ENCODE peak calls at places on chromosomes 5 and 9, in eight cellular contexts. One of them, this sample, is unnamed.

GRCh38 chr9:73444821-73445220 is 293.2 kb downstream of the ANXA1 start:
- DNase-seq in upper lobe of left lung: no peak
- DNase-seq in suprapubic skin: no peak
- DNase-seq in prostate gland: no peak
- DNase-seq in HCT116: no peak
- DNase-seq in transverse colon: no peak
- DNase-seq in vagina: no peak
- DNase-seq in sigmoid colon: no peak
- DNase-seq in this sample: no peak

GRCh38 chr5:159133041-159133741 is 33.5 kb upstream of the EBF1 start:
- DNase-seq in vagina: no peak
- DNase-seq in HCT116: peak; percentile 44
- DNase-seq in transverse colon: no peak
- DNase-seq in suprapubic skin: no peak
- DNase-seq in sigmoid colon: no peak
- DNase-seq in upper lobe of left lung: no peak
- DNase-seq in prostate gland: peak; percentile 9
- DNase-seq in this sample: no peak

GRCh38 chr5:112795944-112796678 is 58.4 kb downstream of the APC start:
- DNase-seq in suprapubic skin: no peak
- DNase-seq in upper lobe of left lung: no peak
- DNase-seq in prostate gland: no peak
- DNase-seq in vagina: no peak
- DNase-seq in sigmoid colon: no peak
- DNase-seq in transverse colon: no peak
- DNase-seq in HCT116: no peak
- DNase-seq in this sample: no peak

GRCh38 chr5:127042593-127042992 is 12.2 kb upstream of the MARCHF3 start:
- DNase-seq in prostate gland: no peak
- DNase-seq in suprapubic skin: no peak
- DNase-seq in HCT116: no peak
- DNase-seq in transverse colon: no peak
- DNase-seq in upper lobe of left lung: no peak
- DNase-seq in sigmoid colon: no peak
- DNase-seq in vagina: no peak
- DNase-seq in this sample: no peak

GRCh38 chr5:112742424-112742823 is 4.7 kb downstream of the APC start:
- DNase-seq in prostate gland: no peak
- DNase-seq in suprapubic skin: no peak
- DNase-seq in sigmoid colon: no peak
- DNase-seq in upper lobe of left lung: no peak
- DNase-seq in vagina: no peak
- DNase-seq in transverse colon: no peak
- DNase-seq in HCT116: no peak
- DNase-seq in this sample: no peak

GRCh38 chr9:109507421-109507838 is 9.3 kb upstream of the PTPN3 start:
- DNase-seq in vagina: no peak
- DNase-seq in prostate gland: no peak
- DNase-seq in HCT116: no peak
- DNase-seq in sigmoid colon: no peak
- DNase-seq in upper lobe of left lung: no peak
- DNase-seq in transverse colon: peak; percentile 16
- DNase-seq in suprapubic skin: no peak
- DNase-seq in this sample: no peak

GRCh38 chr5:110477923-110478322 is 248.5 kb downstream of the TMEM232 start:
- DNase-seq in suprapubic skin: no peak
- DNase-seq in transverse colon: no peak
- DNase-seq in sigmoid colon: no peak
- DNase-seq in HCT116: no peak
- DNase-seq in vagina: no peak
- DNase-seq in upper lobe of left lung: no peak
- DNase-seq in prostate gland: no peak
- DNase-seq in this sample: no peak

GRCh38 chr5:107104774-107105050 is 566.0 kb downstream of the EFNA5 start:
- DNase-seq in transverse colon: no peak
- DNase-seq in suprapubic skin: no peak
- DNase-seq in sigmoid colon: no peak
- DNase-seq in vagina: no peak
- DNase-seq in upper lobe of left lung: no peak
- DNase-seq in HCT116: no peak
- DNase-seq in prostate gland: no peak
- DNase-seq in this sample: no peak

GRCh38 chr9:88949961-88950340 is 41.3 kb upstream of the S1PR3 start:
- DNase-seq in HCT116: no peak
- DNase-seq in vagina: no peak
- DNase-seq in transverse colon: no peak
- DNase-seq in sigmoid colon: no peak
- DNase-seq in prostate gland: no peak
- DNase-seq in suprapubic skin: no peak
- DNase-seq in upper lobe of left lung: no peak
- DNase-seq in this sample: no peak

GRCh38 chr9:13446261-13446660 is 166.8 kb upstream of the MPDZ start:
- DNase-seq in transverse colon: no peak
- DNase-seq in prostate gland: no peak
- DNase-seq in vagina: no peak
- DNase-seq in HCT116: no peak
- DNase-seq in sigmoid colon: no peak
- DNase-seq in suprapubic skin: no peak
- DNase-seq in upper lobe of left lung: no peak
- DNase-seq in this sample: no peak

GRCh38 chr9:96391021-96391765 is 7.7 kb upstream of the SLC35D2 start:
- DNase-seq in suprapubic skin: no peak
- DNase-seq in vagina: no peak
- DNase-seq in upper lobe of left lung: no peak
- DNase-seq in sigmoid colon: peak; percentile 60
- DNase-seq in HCT116: no peak
- DNase-seq in transverse colon: peak; percentile 74
- DNase-seq in prostate gland: peak; percentile 29
- DNase-seq in this sample: no peak

GRCh38 chr5:90484540-90484939 is 9.9 kb downstream of the POLR3G start:
- DNase-seq in prostate gland: no peak
- DNase-seq in sigmoid colon: no peak
- DNase-seq in transverse colon: no peak
- DNase-seq in upper lobe of left lung: no peak
- DNase-seq in vagina: no peak
- DNase-seq in suprapubic skin: no peak
- DNase-seq in HCT116: no peak
- DNase-seq in this sample: no peak

GRCh38 chr5:11719888-11720481 is 184.3 kb downstream of the CTNND2 start:
- DNase-seq in HCT116: no peak
- DNase-seq in vagina: no peak
- DNase-seq in transverse colon: peak; percentile 25
- DNase-seq in prostate gland: peak; percentile 64
- DNase-seq in sigmoid colon: no peak
- DNase-seq in upper lobe of left lung: peak; percentile 32
- DNase-seq in suprapubic skin: no peak
- DNase-seq in this sample: peak; percentile 20

GRCh38 chr5:176596689-176597416 is 13.1 kb downstream of the GPRIN1 start:
- DNase-seq in prostate gland: peak; percentile 15
- DNase-seq in sigmoid colon: no peak
- DNase-seq in vagina: no peak
- DNase-seq in transverse colon: peak; percentile 65
- DNase-seq in upper lobe of left lung: peak; percentile 25
- DNase-seq in suprapubic skin: no peak
- DNase-seq in HCT116: no peak
- DNase-seq in this sample: no peak

GRCh38 chr5:77908787-77909186 is 132.6 kb upstream of the TBCA start:
- DNase-seq in vagina: no peak
- DNase-seq in HCT116: no peak
- DNase-seq in prostate gland: no peak
- DNase-seq in sigmoid colon: no peak
- DNase-seq in suprapubic skin: no peak
- DNase-seq in transverse colon: no peak
- DNase-seq in upper lobe of left lung: no peak
- DNase-seq in this sample: no peak

GRCh38 chr9:70553718-70554673 is 139.5 kb upstream of the KLF9 start:
- DNase-seq in sigmoid colon: peak; percentile 74
- DNase-seq in suprapubic skin: no peak
- DNase-seq in transverse colon: no peak
- DNase-seq in vagina: no peak
- DNase-seq in prostate gland: peak; percentile 14
- DNase-seq in upper lobe of left lung: peak; percentile 74
- DNase-seq in HCT116: no peak
- DNase-seq in this sample: peak; percentile 86

GRCh38 chr5:27276119-27276518 is 237.7 kb upstream of the CDH9 start:
- DNase-seq in HCT116: no peak
- DNase-seq in prostate gland: no peak
- DNase-seq in vagina: no peak
- DNase-seq in upper lobe of left lung: no peak
- DNase-seq in transverse colon: no peak
- DNase-seq in suprapubic skin: no peak
- DNase-seq in sigmoid colon: no peak
- DNase-seq in this sample: no peak

GRCh38 chr5:181223729-181224389 is 778 bp downstream of the TRIM41 start:
- DNase-seq in sigmoid colon: peak; percentile 83
- DNase-seq in suprapubic skin: no peak
- DNase-seq in vagina: no peak
- DNase-seq in prostate gland: no peak
- DNase-seq in upper lobe of left lung: peak; percentile 57
- DNase-seq in HCT116: no peak
- DNase-seq in transverse colon: no peak
- DNase-seq in this sample: no peak
- TF ChIP-seq POLR2AphosphoS5 in sigmoid colon: no peak
- TF ChIP-seq POLR2AphosphoS5 in suprapubic skin: no peak
- TF ChIP-seq POLR2AphosphoS5 in vagina: no peak
- TF ChIP-seq POLR2AphosphoS5 in prostate gland: no peak
- TF ChIP-seq POLR2AphosphoS5 in upper lobe of left lung: no peak
- TF ChIP-seq POLR2AphosphoS5 in HCT116: peak; percentile 82
- TF ChIP-seq POLR2AphosphoS5 in transverse colon: no peak
- TF ChIP-seq POLR2AphosphoS5 in this sample: no peak

DNA sequence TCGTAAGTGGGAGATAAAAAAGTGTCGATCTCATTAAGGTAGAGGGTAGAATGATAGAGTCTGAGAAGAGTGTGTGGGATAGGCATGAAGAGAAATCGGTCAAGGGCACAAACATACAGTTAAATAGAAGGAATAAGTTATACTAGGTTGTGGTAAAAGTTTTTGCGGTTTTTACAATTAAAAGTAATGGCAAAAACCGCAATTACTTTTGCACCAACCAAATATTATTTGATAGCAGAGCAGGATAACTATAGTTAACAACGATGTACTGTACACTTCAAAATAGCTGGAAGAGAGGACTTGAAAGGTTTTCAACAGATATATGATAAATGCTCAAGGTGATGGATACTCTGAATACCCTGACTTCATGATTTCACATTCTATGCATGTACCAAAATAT is 135.8 kb upstream of the CDH12 start:
- DNase-seq in suprapubic skin: no peak
- DNase-seq in transverse colon: no peak
- DNase-seq in prostate gland: no peak
- DNase-seq in HCT116: no peak
- DNase-seq in upper lobe of left lung: no peak
- DNase-seq in vagina: no peak
- DNase-seq in sigmoid colon: no peak
- DNase-seq in this sample: no peak
- TF ChIP-seq POLR2A in suprapubic skin: no peak
- TF ChIP-seq POLR2A in transverse colon: no peak
- TF ChIP-seq POLR2A in prostate gland: no peak
- TF ChIP-seq POLR2A in HCT116: no peak
- TF ChIP-seq POLR2A in upper lobe of left lung: no peak
- TF ChIP-seq POLR2A in vagina: no peak
- TF ChIP-seq POLR2A in sigmoid colon: no peak
- TF ChIP-seq POLR2A in this sample: no peak

DNA sequence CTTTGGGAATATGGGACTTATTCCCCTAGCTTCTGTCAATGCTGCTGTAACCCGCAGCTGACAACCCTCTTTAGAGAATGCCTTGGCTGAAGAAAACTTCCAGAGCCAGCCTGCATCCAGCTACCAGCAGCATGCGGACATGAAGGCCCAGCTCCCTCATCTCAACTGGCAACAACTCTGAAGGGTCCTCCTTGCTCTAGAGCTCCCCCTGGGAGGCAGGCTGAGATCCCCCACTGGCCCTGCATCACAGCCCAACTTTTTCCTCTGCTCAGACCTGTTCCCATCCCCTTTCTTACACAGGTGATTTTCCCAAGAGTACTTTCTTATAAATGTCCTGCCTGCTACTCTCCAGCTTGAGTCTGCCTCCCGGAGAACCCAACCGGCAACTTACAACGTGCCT is 18.7 kb upstream of the WNT8A start:
- DNase-seq in HCT116: no peak
- DNase-seq in transverse colon: no peak
- DNase-seq in upper lobe of left lung: no peak
- DNase-seq in suprapubic skin: no peak
- DNase-seq in prostate gland: no peak
- DNase-seq in vagina: no peak
- DNase-seq in sigmoid colon: no peak
- DNase-seq in this sample: no peak
- TF ChIP-seq CTCF in HCT116: peak; percentile 72
- TF ChIP-seq CTCF in transverse colon: no peak
- TF ChIP-seq CTCF in upper lobe of left lung: no peak
- TF ChIP-seq CTCF in suprapubic skin: no peak
- TF ChIP-seq CTCF in prostate gland: no peak
- TF ChIP-seq CTCF in vagina: no peak
- TF ChIP-seq CTCF in sigmoid colon: no peak
- TF ChIP-seq CTCF in this sample: no peak

GRCh38 chr9:127878001-127878651 is 651 bp upstream of the AK1 start:
- DNase-seq in transverse colon: no peak
- DNase-seq in HCT116: no peak
- DNase-seq in upper lobe of left lung: no peak
- DNase-seq in sigmoid colon: peak; percentile 64
- DNase-seq in prostate gland: no peak
- DNase-seq in vagina: no peak
- DNase-seq in suprapubic skin: no peak
- DNase-seq in this sample: no peak

GRCh38 chr9:127876026-127876763 is 1.3 kb downstream of the AK1 start:
- DNase-seq in sigmoid colon: no peak
- DNase-seq in transverse colon: peak; percentile 42
- DNase-seq in vagina: no peak
- DNase-seq in prostate gland: no peak
- DNase-seq in upper lobe of left lung: peak; percentile 81
- DNase-seq in suprapubic skin: no peak
- DNase-seq in HCT116: no peak
- DNase-seq in this sample: no peak

GRCh38 chr9:127878652-127879377 is 1.3 kb upstream of the AK1 start:
- DNase-seq in HCT116: no peak
- DNase-seq in transverse colon: no peak
- DNase-seq in prostate gland: no peak
- DNase-seq in suprapubic skin: no peak
- DNase-seq in vagina: no peak
- DNase-seq in sigmoid colon: no peak
- DNase-seq in upper lobe of left lung: peak; percentile 38
- DNase-seq in this sample: no peak

GRCh38 chr9:127876764-127877562 is 512 bp downstream of the AK1 start:
- DNase-seq in vagina: no peak
- DNase-seq in upper lobe of left lung: peak; percentile 32
- DNase-seq in HCT116: no peak
- DNase-seq in sigmoid colon: peak; percentile 78
- DNase-seq in transverse colon: no peak
- DNase-seq in prostate gland: no peak
- DNase-seq in suprapubic skin: no peak
- DNase-seq in this sample: no peak

DNA sequence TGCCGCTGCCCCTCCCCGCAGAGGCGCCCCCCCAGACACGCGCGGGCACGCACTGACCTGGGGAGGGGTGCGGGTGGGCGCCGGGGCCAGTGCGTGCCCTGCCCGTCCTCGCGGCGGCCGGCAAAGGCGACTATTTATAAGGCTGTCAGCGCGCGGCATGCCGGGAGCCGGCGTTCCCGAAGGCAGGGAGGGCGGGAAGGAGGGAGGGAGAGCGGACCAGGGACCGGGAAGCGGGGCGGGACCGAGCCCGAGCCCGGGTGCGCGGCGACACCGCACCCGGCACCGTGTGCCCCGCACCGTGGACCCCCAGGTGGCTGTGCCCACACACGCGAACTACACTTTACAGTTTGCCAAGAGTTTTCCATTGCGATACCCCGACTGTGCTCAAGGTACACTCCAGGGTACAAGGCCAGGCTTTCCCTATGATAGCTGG is at the start of gene AK1:
- DNase-seq in HCT116: no peak
- DNase-seq in sigmoid colon: peak; percentile 91
- DNase-seq in suprapubic skin: peak; percentile 91
- DNase-seq in prostate gland: peak; percentile 75
- DNase-seq in upper lobe of left lung: peak; percentile 79
- DNase-seq in transverse colon: peak; percentile 84
- DNase-seq in vagina: no peak
- DNase-seq in this sample: peak; percentile 64
- TF ChIP-seq POLR2AphosphoS5 in HCT116: peak; percentile 80
- TF ChIP-seq POLR2AphosphoS5 in sigmoid colon: peak; percentile 91
- TF ChIP-seq POLR2AphosphoS5 in suprapubic skin: no peak
- TF ChIP-seq POLR2AphosphoS5 in prostate gland: peak; percentile 92
- TF ChIP-seq POLR2AphosphoS5 in upper lobe of left lung: peak; percentile 33
- TF ChIP-seq POLR2AphosphoS5 in transverse colon: peak; percentile 80
- TF ChIP-seq POLR2AphosphoS5 in vagina: peak; percentile 85
- TF ChIP-seq POLR2AphosphoS5 in this sample: no peak